ENCODE peak calls at places on chromosomes 12 and 14, in four cellular contexts. T is RWPE1, D is PC-3, G is lower lobe of right lung. O is an unnamed sample.

GRCh38 chr14:74464785-74465184 is 28.3 kb downstream of the NPC2 start:
- DNase-seq in T (no peak), D (no peak), G (no peak), O (no peak)

GRCh38 chr12:81208193-81208946 is 130.5 kb downstream of the ACSS3 start:
- DNase-seq in T (no peak), D (no peak), G (no peak), O (no peak)

GRCh38 chr12:98591209-98591608 is 2.3 kb upstream of the SLC25A3 start:
- DNase-seq in T (no peak), D (no peak), G (no peak), O (no peak)

GRCh38 chr14:104316121-104316722 is 177.8 kb downstream of the KIF26A start:
- DNase-seq in T (no peak), D (no peak), G (peak; percentile 35), O (no peak)

GRCh38 chr14:102233081-102233480 is 71.9 kb downstream of the MOK start:
- DNase-seq in T (no peak), D (no peak), G (no peak), O (no peak)

GRCh38 chr12:45234134-45234865 is 18.4 kb downstream of the ANO6 start:
- DNase-seq in T (peak; percentile 94), D (peak; percentile 96), G (no peak), O (peak; percentile 96)

GRCh38 chr12:98895086-98895651 is 250.1 kb downstream of the APAF1 start:
- DNase-seq in T (no peak), D (no peak), G (no peak), O (no peak)

GRCh38 chr14:103123634-103124500 is 606 bp downstream of the TNFAIP2 start:
- DNase-seq in T (no peak), D (peak; percentile 44), G (peak; percentile 78), O (no peak)

GRCh38 chr14:73231874-73232851 is 5.1 kb upstream of the PAPLN start:
- DNase-seq in T (no peak), D (peak; percentile 27), G (peak; percentile 45), O (no peak)

GRCh38 chr14:36105401-36105800 is 71.1 kb downstream of the PTCSC3 start:
- DNase-seq in T (peak; percentile 15), D (peak; percentile 61), G (no peak), O (peak; percentile 58)

GRCh38 chr12:114450019-114450418 is 44.1 kb upstream of the TBX5 start:
- DNase-seq in T (no peak), D (no peak), G (no peak), O (no peak)

GRCh38 chr14:33516898-33517436 is 433.9 kb downstream of the EGLN3 start:
- DNase-seq in T (no peak), D (no peak), G (no peak), O (no peak)

GRCh38 chr14:106875503-106875902 is 1349.1 kb downstream of the TMEM121 start:
- DNase-seq in T (no peak), D (no peak), G (no peak), O (peak; percentile 27)
- TF ChIP-seq CTCF in T (no peak), D (peak; percentile 16), G (peak; percentile 38), O (peak; percentile 49)

DNA sequence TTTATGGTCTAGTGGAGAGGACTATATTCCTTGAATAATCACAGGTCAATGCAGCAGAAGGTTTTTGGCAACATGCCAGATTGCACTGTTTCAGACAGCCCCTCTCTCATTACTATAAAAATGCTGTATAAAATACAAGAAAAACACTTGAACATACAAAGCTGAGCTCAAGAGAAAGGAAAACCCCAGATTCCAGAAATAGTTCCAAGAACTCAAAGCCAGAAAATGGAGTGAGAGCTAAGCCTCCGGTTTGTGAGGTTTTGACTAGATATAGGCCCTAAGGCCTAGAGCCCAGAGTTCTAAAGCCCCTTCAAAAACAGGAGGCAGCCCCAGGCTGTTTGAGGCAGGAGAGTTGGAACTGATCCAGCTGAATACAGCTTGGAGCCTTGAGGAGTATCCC is 29.3 kb upstream of the ACTN1 start:
- DNase-seq in T (no peak), D (no peak), G (no peak), O (no peak)
- TF ChIP-seq CTCF in T (no peak), D (no peak), G (no peak), O (no peak)

DNA sequence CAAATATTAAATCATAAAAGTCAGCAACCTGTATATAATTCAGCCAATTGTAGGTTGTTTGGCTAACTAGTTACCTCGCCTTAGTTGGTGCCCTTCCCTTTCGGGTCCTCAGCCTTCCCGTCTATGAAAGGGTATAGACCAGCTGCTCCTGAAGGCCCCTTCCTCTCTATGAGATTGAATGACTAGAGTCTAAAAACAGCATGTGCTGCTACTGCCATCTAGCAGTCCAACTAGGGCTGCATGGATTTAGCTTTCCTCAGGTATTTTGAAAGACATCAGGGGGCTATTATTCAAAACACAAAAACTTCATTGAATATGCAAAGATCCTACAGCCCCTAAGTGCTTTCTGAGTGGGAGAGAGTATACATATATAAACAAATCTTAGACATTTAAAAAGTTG is 37.0 kb upstream of the TMEM263 start:
- DNase-seq in T (peak; percentile 24), D (peak; percentile 53), G (no peak), O (peak; percentile 17)
- TF ChIP-seq CTCF in T (peak; percentile 68), D (peak; percentile 85), G (no peak), O (peak; percentile 32)

GRCh38 chr14:61319706-61320105 is 1.7 kb upstream of the PRKCH start:
- DNase-seq in T (no peak), D (no peak), G (no peak), O (no peak)

GRCh38 chr14:61322799-61323290 is 1.5 kb downstream of the PRKCH start:
- DNase-seq in T (peak; percentile 72), D (peak; percentile 89), G (peak; percentile 59), O (peak; percentile 81)

GRCh38 chr14:61320806-61321384 is 484 bp upstream of the PRKCH start:
- DNase-seq in T (no peak), D (peak; percentile 74), G (no peak), O (no peak)

GRCh38 chr14:61322011-61322798 is 826 bp downstream of the PRKCH start:
- DNase-seq in T (peak; percentile 52), D (peak; percentile 85), G (peak; percentile 81), O (peak; percentile 74)

DNA sequence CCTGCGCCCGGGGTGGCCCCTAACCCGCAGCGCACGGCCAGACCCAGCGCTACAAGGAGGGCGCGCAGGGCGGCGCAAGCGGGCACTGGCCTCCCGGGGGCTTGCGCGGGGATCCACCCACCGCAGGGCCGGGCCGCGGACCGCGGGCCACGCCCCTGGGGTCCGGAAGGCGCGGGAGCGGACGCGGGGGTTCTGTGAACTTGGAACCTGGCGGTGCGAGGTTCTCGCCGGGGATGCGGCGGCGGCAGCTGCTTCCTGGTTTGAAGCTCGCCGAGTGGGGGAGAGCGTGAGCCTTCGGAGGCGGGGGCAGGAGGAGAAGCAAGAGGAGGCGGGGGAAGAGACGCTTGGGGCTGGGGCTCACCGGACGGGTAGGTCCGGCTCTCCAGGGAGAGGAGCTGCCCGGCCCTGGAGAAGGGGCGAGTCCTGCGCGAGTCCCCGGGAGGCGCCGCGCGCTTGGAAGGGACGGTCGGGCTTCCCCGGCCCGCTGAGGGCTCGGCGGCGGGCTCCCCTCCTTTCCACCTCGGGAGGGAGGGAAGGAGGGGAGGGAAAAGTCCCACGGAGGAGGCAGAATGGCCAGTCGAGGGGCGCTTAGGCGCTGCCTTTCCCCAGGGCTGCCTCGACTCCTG is at the start of gene PRKCH:
- DNase-seq in T (peak; percentile 67), D (peak; percentile 90), G (peak; percentile 91), O (peak; percentile 78)
- TF ChIP-seq CTCF in T (peak; percentile 40), D (peak; percentile 58), G (peak; percentile 42), O (no peak)

GRCh38 chr14:98138666-98139065 is 1133.3 kb downstream of the BCL11B start:
- DNase-seq in T (no peak), D (peak; percentile 30), G (no peak), O (peak; percentile 45)
- TF ChIP-seq CTCF in T (no peak), D (peak; percentile 61), G (peak; percentile 47), O (peak; percentile 46)

DNA sequence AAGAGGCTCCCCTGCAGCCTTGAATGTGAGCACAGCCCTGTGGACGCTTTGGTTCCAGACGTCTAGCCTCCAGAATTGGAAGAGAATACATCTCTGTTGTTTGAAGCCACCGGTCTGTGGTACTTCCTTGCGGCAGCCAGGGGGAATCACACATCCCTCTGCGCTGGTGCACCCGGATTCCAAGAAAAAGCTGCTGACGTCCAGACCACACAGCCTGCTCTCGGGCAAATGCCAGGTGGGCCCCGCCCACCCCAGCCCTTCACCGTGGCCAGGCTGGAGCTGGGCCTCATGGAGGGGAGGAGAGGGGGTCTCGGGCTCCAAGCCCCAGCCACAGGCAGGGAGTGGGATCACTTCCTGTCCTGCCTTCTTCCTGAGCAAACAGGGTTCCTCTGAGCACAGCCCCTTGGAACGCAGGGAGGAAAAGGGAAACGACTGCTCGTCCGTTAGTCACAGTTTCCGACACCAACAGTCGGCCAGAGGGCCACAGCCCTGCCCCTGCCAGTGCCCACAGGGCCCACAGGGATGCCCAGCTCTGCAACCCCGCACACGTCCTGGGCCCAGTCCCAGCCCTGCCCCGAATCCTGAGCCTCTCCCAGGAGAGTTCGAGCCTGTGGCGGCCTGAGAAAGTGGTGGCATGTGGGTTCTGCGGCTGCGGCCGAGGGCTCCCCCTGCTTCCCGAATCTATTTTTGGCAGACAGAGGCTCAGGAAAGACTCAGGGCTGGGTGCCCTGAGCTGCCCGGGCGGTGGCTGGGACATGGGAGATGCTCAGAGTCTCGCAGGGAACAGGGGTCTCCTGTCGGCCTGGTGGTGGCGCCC is 85.3 kb downstream of the RFLNA start:
- DNase-seq in T (peak; percentile 71), D (peak; percentile 97), G (peak; percentile 73), O (peak; percentile 75)
- TF ChIP-seq CTCF in T (peak; percentile 27), D (peak; percentile 51), G (peak; percentile 47), O (no peak)